ENCODE peak calls at places on chromosomes 7 and 10, in ten cellular contexts. E is neural crest cell, P is fibroblast of lung, D is cardiac fibroblast, Z is left ventricle myocardium inferior, B is tibial nerve, M is right lobe of liver, O is choroid plexus epithelial cell, K is GM20000, X is WTC11. W is an unnamed sample.

GRCh38 chr7:95357623-95358022 is 33.3 kb upstream of the PON1 start:
- DNase-seq in E (no peak), P (peak), D (no peak), Z (no peak), B (no peak), M (no peak), O (peak), K (no peak), X (no peak), W (no peak)

GRCh38 chr7:92766461-92767003 is 69.8 kb downstream of the CDK6 start:
- DNase-seq in E (no peak), P (peak), D (peak), Z (no peak), B (no peak), M (no peak), O (peak), K (no peak), X (no peak), W (peak)

GRCh38 chr7:36389371-36390198 is at the start of gene ANLN:
- DNase-seq in E (peak), P (peak), D (peak), Z (peak), B (peak), M (peak), O (peak), K (peak), X (peak), W (peak)

GRCh38 chr7:47893238-47893637 is 55.0 kb downstream of the PKD1L1 start:
- DNase-seq in E (no peak), P (no peak), D (no peak), Z (no peak), B (no peak), M (no peak), O (no peak), K (peak), X (peak), W (peak)

GRCh38 chr7:76236226-76236625 is 34.5 kb downstream of the SRRM3 start:
- DNase-seq in E (no peak), P (no peak), D (no peak), Z (no peak), B (no peak), M (no peak), O (no peak), K (peak), X (no peak), W (no peak)

GRCh38 chr7:155887174-155887525 is 74.9 kb upstream of the SHH start:
- DNase-seq in E (no peak), P (no peak), D (no peak), Z (no peak), B (no peak), M (no peak), O (no peak), K (no peak), X (no peak), W (no peak)

GRCh38 chr7:105268511-105269392 is 120.0 kb downstream of the SRPK2 start:
- DNase-seq in E (no peak), P (peak), D (peak), Z (no peak), B (no peak), M (no peak), O (peak), K (no peak), X (no peak), W (peak)

GRCh38 chr7:152464312-152465117 is 28.7 kb upstream of the KMT2C start:
- DNase-seq in E (peak), P (peak), D (peak), Z (peak), B (peak), M (peak), O (peak), K (peak), X (peak), W (peak)

GRCh38 chr7:3888096-3888495 is 587.0 kb downstream of the SDK1 start:
- DNase-seq in E (no peak), P (peak), D (peak), Z (no peak), B (no peak), M (no peak), O (peak), K (no peak), X (no peak), W (peak)

GRCh38 chr7:91656486-91657237 is 223.8 kb downstream of the MTERF1 start:
- DNase-seq in E (no peak), P (peak), D (peak), Z (no peak), B (no peak), M (no peak), O (no peak), K (no peak), X (no peak), W (peak)

GRCh38 chr7:52260046-52260665 is 775.3 kb upstream of the POM121L12 start:
- DNase-seq in E (no peak), P (no peak), D (no peak), Z (no peak), B (no peak), M (no peak), O (no peak), K (no peak), X (peak), W (no peak)

GRCh38 chr10:1563028-1563427 is 174.3 kb downstream of the ADARB2 start:
- DNase-seq in E (no peak), P (no peak), D (no peak), Z (no peak), B (no peak), M (peak), O (no peak), K (no peak), X (no peak), W (no peak)

GRCh38 chr10:101029520-101030309 is 1.2 kb downstream of the PDZD7 start:
- DNase-seq in E (no peak), P (no peak), D (no peak), Z (no peak), B (no peak), M (no peak), O (no peak), K (no peak), X (no peak), W (no peak)

GRCh38 chr7:21543528-21544302 is 876 bp downstream of the DNAH11 start:
- DNase-seq in E (no peak), P (peak), D (peak), Z (no peak), B (no peak), M (no peak), O (peak), K (no peak), X (no peak), W (peak)

GRCh38 chr7:64223366-64223765 is 4.9 kb upstream of the ZNF679 start:
- DNase-seq in E (no peak), P (no peak), D (no peak), Z (no peak), B (no peak), M (no peak), O (no peak), K (no peak), X (no peak), W (no peak)

GRCh38 chr7:28984631-28985030 is 26.5 kb upstream of the TRIL start:
- DNase-seq in E (no peak), P (peak), D (peak), Z (peak), B (peak), M (no peak), O (peak), K (no peak), X (no peak), W (peak)

GRCh38 chr10:45229823-45230222 is 85.6 kb downstream of the OR13A1 start:
- DNase-seq in E (no peak), P (no peak), D (no peak), Z (no peak), B (no peak), M (no peak), O (no peak), K (no peak), X (no peak), W (no peak)

GRCh38 chr10:59954296-59954695 is 47.9 kb upstream of the CCDC6 start:
- DNase-seq in E (no peak), P (no peak), D (peak), Z (no peak), B (no peak), M (no peak), O (peak), K (no peak), X (no peak), W (peak)

GRCh38 chr10:118501171-118501570 is 94.3 kb downstream of the PRLHR start:
- DNase-seq in E (no peak), P (no peak), D (peak), Z (no peak), B (no peak), M (no peak), O (no peak), K (no peak), X (no peak), W (peak)

GRCh38 chr10:103793920-103794883 is 61.2 kb downstream of the SH3PXD2A start:
- DNase-seq in E (no peak), P (no peak), D (no peak), Z (peak), B (no peak), M (peak), O (no peak), K (no peak), X (no peak), W (no peak)

GRCh38 chr7:137342340-137342739 is 1.2 kb downstream of the PTN start:
- DNase-seq in E (no peak), P (peak), D (peak), Z (no peak), B (no peak), M (no peak), O (peak), K (no peak), X (no peak), W (no peak)

GRCh38 chr7:80386686-80387085 is 125.2 kb downstream of the GNAT3 start:
- DNase-seq in E (no peak), P (peak), D (no peak), Z (no peak), B (no peak), M (no peak), O (peak), K (no peak), X (no peak), W (peak)

GRCh38 chr7:100829150-100829716 is 1.9 kb upstream of the EPHB4 start:
- DNase-seq in E (no peak), P (no peak), D (peak), Z (peak), B (no peak), M (peak), O (no peak), K (peak), X (peak), W (no peak)

GRCh38 chr7:157943561-157943960 is 606.8 kb downstream of the DNAJB6 start:
- DNase-seq in E (no peak), P (no peak), D (no peak), Z (no peak), B (no peak), M (no peak), O (no peak), K (no peak), X (no peak), W (no peak)

GRCh38 chr7:99372275-99373085 is 2.0 kb upstream of the ARPC1B start:
- DNase-seq in E (no peak), P (peak), D (peak), Z (no peak), B (no peak), M (no peak), O (peak), K (no peak), X (no peak), W (peak)

GRCh38 chr10:85603167-85603940 is 763.2 kb downstream of the GRID1 start:
- DNase-seq in E (no peak), P (no peak), D (no peak), Z (no peak), B (no peak), M (peak), O (no peak), K (no peak), X (no peak), W (no peak)

GRCh38 chr7:115724400-115725056 is 306.0 kb downstream of the TFEC start:
- DNase-seq in E (no peak), P (no peak), D (no peak), Z (no peak), B (no peak), M (no peak), O (no peak), K (no peak), X (no peak), W (no peak)

GRCh38 chr7:142812437-142813215 is 41.9 kb downstream of the PRSS2 start:
- DNase-seq in E (no peak), P (no peak), D (no peak), Z (no peak), B (no peak), M (no peak), O (no peak), K (no peak), X (no peak), W (no peak)

GRCh38 chr10:29522038-29522855 is 112.5 kb downstream of the SVIL start:
- DNase-seq in E (no peak), P (peak), D (no peak), Z (no peak), B (no peak), M (no peak), O (peak), K (no peak), X (no peak), W (peak)

GRCh38 chr10:132165416-132165980 is 21.2 kb upstream of the DPYSL4 start:
- DNase-seq in E (no peak), P (no peak), D (no peak), Z (no peak), B (no peak), M (no peak), O (no peak), K (no peak), X (no peak), W (no peak)

GRCh38 chr10:282294-283139 is 147.3 kb downstream of the ZMYND11 start:
- DNase-seq in E (no peak), P (no peak), D (no peak), Z (no peak), B (no peak), M (no peak), O (peak), K (no peak), X (no peak), W (peak)

GRCh38 chr10:33126118-33126517 is 168.1 kb upstream of the ITGB1 start:
- DNase-seq in E (no peak), P (no peak), D (peak), Z (no peak), B (no peak), M (no peak), O (peak), K (no peak), X (no peak), W (no peak)

GRCh38 chr7:94375713-94376112 is 19.0 kb upstream of the COL1A2 start:
- DNase-seq in E (no peak), P (peak), D (peak), Z (no peak), B (no peak), M (no peak), O (peak), K (no peak), X (no peak), W (peak)

GRCh38 chr10:86795353-86795752 is 38.9 kb downstream of the BMPR1A start:
- DNase-seq in E (no peak), P (peak), D (peak), Z (no peak), B (no peak), M (no peak), O (peak), K (no peak), X (no peak), W (peak)

GRCh38 chr10:86798030-86798429 is 41.6 kb downstream of the BMPR1A start:
- DNase-seq in E (no peak), P (peak), D (peak), Z (no peak), B (no peak), M (no peak), O (no peak), K (no peak), X (no peak), W (peak)

GRCh38 chr10:86790394-86790793 is 34.0 kb downstream of the BMPR1A start:
- DNase-seq in E (no peak), P (no peak), D (no peak), Z (no peak), B (no peak), M (no peak), O (no peak), K (no peak), X (no peak), W (no peak)

GRCh38 chr10:86792768-86793167 is 36.3 kb downstream of the BMPR1A start:
- DNase-seq in E (no peak), P (no peak), D (no peak), Z (no peak), B (no peak), M (no peak), O (no peak), K (no peak), X (no peak), W (no peak)

DNA sequence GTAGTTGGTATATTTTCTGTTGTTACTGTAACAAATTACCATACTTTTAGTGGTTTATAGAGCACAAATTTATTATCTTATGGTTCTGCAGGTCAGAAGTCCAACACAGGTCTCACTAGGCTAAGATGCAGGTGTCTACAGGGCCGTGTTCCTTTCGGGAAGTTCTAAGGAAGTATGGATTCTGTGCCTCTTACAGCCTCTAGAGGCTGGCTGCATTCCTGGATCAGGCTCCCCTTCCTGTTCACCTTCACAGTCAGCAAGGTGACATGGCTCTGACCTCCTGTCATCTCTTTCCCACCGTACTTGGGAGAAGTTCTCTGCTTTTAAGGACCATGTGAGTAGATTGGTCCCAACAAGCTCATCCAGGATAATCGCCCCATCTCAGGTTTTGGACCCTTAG is 37.3 kb downstream of the BMPR1A start:
- DNase-seq in E (no peak), P (no peak), D (no peak), Z (no peak), B (no peak), M (no peak), O (no peak), K (no peak), X (no peak), W (no peak)
- TF ChIP-seq CTCF in E (no peak), P (no peak), D (no peak), Z (no peak), B (no peak), M (no peak), O (no peak), K (no peak), X (no peak), W (no peak)

GRCh38 chr7:81447351-81447952 is 322.4 kb downstream of the HGF start:
- DNase-seq in E (no peak), P (peak), D (peak), Z (no peak), B (no peak), M (no peak), O (peak), K (no peak), X (no peak), W (peak)
- TF ChIP-seq CTCF in E (peak), P (peak), D (peak), Z (peak), B (peak), M (no peak), O (peak), K (no peak), X (peak), W (peak)

GRCh38 chr10:86646532-86646931 is 7.8 kb upstream of the OPN4 start:
- DNase-seq in E (no peak), P (no peak), D (no peak), Z (no peak), B (no peak), M (no peak), O (no peak), K (no peak), X (no peak), W (no peak)

GRCh38 chr10:86645111-86645445 is 9.3 kb upstream of the OPN4 start:
- DNase-seq in E (no peak), P (no peak), D (no peak), Z (no peak), B (no peak), M (no peak), O (no peak), K (no peak), X (no peak), W (no peak)

GRCh38 chr10:86642499-86642898 is 11.8 kb upstream of the OPN4 start:
- DNase-seq in E (no peak), P (no peak), D (no peak), Z (no peak), B (no peak), M (no peak), O (no peak), K (no peak), X (no peak), W (peak)

GRCh38 chr10:86646933-86647332 is 7.4 kb upstream of the OPN4 start:
- DNase-seq in E (no peak), P (no peak), D (no peak), Z (no peak), B (no peak), M (no peak), O (no peak), K (no peak), X (no peak), W (no peak)

DNA sequence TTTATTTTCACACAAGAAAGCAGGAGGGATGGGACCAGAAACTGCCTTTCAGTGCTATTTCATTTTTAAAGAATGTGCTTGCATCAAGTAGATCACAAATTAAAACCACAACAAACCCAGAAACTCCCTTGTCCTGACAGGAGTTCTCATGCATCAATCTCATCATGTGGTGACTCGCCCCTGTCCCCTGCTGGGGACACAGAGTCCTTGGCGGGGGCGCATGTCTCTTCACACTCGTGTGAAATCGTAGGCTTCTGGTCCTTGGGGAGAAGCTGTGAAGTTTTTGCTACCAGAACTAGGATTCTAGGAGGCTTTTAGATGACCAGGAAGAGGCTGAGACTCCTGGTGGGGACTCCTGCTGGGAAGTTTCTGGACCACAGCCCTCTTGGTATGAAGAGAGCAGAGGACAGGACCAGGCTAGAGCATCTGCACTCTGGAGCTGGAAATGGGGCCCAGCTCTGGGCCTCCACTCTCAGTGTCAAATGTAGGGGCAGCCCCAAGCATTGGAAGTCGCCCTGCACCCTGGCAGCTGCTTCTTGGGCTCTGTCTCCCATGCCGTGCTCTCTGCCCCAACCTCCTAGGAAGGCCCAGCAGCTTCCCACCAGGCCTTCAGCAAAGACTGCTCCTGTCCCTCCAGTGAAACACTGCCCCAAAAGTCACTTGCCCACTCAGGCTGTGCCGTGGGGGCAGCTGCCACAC is 9.8 kb upstream of the OPN4 start:
- DNase-seq in E (no peak), P (peak), D (no peak), Z (no peak), B (no peak), M (no peak), O (peak), K (peak), X (no peak), W (peak)
- TF ChIP-seq CTCF in E (peak), P (no peak), D (peak), Z (peak), B (no peak), M (no peak), O (peak), K (no peak), X (no peak), W (no peak)

DNA sequence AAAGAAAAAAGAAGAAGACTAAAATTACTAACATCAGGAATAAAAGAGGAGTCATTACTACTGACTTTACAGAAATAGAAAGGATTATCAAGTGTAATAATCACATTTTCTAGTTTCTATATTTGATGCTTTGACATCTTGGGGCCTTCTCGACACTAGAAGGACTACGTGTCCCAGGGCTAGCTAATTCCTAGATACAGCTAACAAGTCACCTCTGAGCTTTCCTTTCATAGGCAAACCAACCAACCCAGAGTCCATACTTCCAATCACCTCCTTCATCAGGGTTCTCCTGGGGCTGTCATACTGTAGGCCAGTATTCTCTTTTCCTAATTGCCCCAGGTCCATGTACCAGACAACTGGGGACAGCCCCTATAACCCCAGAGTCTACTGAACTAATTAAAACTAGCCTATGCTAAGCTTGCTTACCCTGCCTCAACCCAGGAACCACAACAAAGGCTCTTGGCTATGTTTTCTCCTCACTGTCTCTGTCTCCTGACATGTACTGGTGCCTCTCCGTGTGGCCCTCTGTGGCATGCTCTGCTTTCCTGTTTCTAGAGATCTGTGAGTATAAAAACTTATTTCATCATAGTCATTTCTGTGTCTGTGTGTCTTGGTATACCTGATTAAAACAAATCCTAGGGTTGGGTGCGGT is 6.7 kb upstream of the PARP12 start:
- DNase-seq in E (no peak), P (no peak), D (no peak), Z (no peak), B (no peak), M (no peak), O (no peak), K (no peak), X (no peak), W (no peak)
- TF ChIP-seq CTCF in E (no peak), P (no peak), D (no peak), Z (no peak), B (no peak), M (no peak), O (no peak), K (no peak), X (no peak), W (no peak)